ENCODE peak calls at places on chromosome 1, in four cellular contexts. L is K562, F is GM12878, S is HepG2. W is an unnamed sample.

GRCh38 chr1:176577651-176578197 is 114.7 kb downstream of the PAPPA2 start:
- DNase-seq in L (no peak), S (no peak), F (no peak), W (no peak)

GRCh38 chr1:245765241-245766000 is 610.6 kb downstream of the KIF26B start:
- DNase-seq in F (no peak), L (no peak), S (peak), W (no peak)

GRCh38 chr1:17661546-17662157 is 93.5 kb upstream of the ACTL8 start:
- DNase-seq in S (peak), F (no peak), L (peak), W (peak)

GRCh38 chr1:182971219-182971618 is 18.3 kb upstream of the SHCBP1L start:
- DNase-seq in L (no peak), F (no peak), S (no peak), W (no peak)

GRCh38 chr1:45617618-45618017 is 6.2 kb downstream of the CCDC17 start:
- DNase-seq in F (no peak), L (no peak), S (no peak), W (no peak)

GRCh38 chr1:237327061-237327460 is 285.1 kb downstream of the RYR2 start:
- DNase-seq in S (no peak), L (no peak), F (no peak), W (no peak)

GRCh38 chr1:232826318-232826717 is 21.1 kb downstream of the MAP10 start:
- DNase-seq in S (no peak), L (no peak), F (no peak), W (no peak)

GRCh38 chr1:44842763-44843655 is at the start of gene PTCH2:
- DNase-seq in L (peak), S (peak), F (no peak), W (peak)

GRCh38 chr1:41695118-41695517 is 210.6 kb upstream of the EDN2 start:
- DNase-seq in S (no peak), L (no peak), F (no peak), W (no peak)

GRCh38 chr1:243287652-243288051 is 31.8 kb downstream of the SDCCAG8 start:
- DNase-seq in F (peak), L (no peak), S (no peak), W (peak)

GRCh38 chr1:9149151-9149550 is 20.2 kb upstream of the GPR157 start:
- DNase-seq in F (no peak), L (no peak), S (no peak), W (no peak)

GRCh38 chr1:101302831-101303511 is 66.2 kb downstream of the S1PR1 start:
- DNase-seq in L (no peak), F (no peak), S (no peak), W (no peak)

GRCh38 chr1:92749024-92749634 is 35.8 kb downstream of the EVI5 start:
- DNase-seq in L (peak), F (no peak), S (peak), W (peak)

GRCh38 chr1:41245659-41246058 is 3.6 kb upstream of the SCMH1 start:
- DNase-seq in L (no peak), F (no peak), S (no peak), W (no peak)

GRCh38 chr1:245096330-245097066 is 58.3 kb upstream of the KIF26B start:
- DNase-seq in L (no peak), F (no peak), S (peak), W (no peak)

GRCh38 chr1:170192535-170192934 is 46.8 kb downstream of the NTMT2 start:
- DNase-seq in L (no peak), S (no peak), F (no peak), W (no peak)

GRCh38 chr1:36471830-36472641 is 7.9 kb upstream of the MRPS15 start:
- DNase-seq in L (no peak), S (no peak), F (no peak), W (no peak)

GRCh38 chr1:201422026-201422425 is 496 bp upstream of the TNNI1 start:
- DNase-seq in F (no peak), L (no peak), S (no peak), W (no peak)

GRCh38 chr1:53395671-53396215 is 63.5 kb upstream of the DMRTB1 start:
- DNase-seq in L (no peak), S (no peak), F (no peak), W (no peak)

GRCh38 chr1:161838885-161839284 is 72.8 kb downstream of the ATF6 start:
- DNase-seq in F (no peak), S (no peak), L (no peak), W (no peak)

GRCh38 chr1:156151093-156151688 is 2.2 kb upstream of the SEMA4A start:
- DNase-seq in S (no peak), L (no peak), F (peak), W (no peak)

GRCh38 chr1:240258910-240259309 is 167.2 kb downstream of the FMN2 start:
- DNase-seq in F (no peak), S (no peak), L (no peak), W (no peak)
- TF ChIP-seq CHD2 in F (no peak), S (no peak), L (no peak), W (no peak)

GRCh38 chr1:55399385-55399784 is 184.2 kb upstream of the USP24 start:
- DNase-seq in S (no peak), L (no peak), F (no peak), W (no peak)
- TF ChIP-seq CHD4 in S (no peak), L (no peak), F (no peak), W (no peak)

GRCh38 chr1:210816136-210816535 is 317.8 kb downstream of the KCNH1 start:
- DNase-seq in L (no peak), S (no peak), F (no peak), W (no peak)
- TF ChIP-seq CHD2 in L (no peak), S (no peak), F (no peak), W (no peak)

DNA sequence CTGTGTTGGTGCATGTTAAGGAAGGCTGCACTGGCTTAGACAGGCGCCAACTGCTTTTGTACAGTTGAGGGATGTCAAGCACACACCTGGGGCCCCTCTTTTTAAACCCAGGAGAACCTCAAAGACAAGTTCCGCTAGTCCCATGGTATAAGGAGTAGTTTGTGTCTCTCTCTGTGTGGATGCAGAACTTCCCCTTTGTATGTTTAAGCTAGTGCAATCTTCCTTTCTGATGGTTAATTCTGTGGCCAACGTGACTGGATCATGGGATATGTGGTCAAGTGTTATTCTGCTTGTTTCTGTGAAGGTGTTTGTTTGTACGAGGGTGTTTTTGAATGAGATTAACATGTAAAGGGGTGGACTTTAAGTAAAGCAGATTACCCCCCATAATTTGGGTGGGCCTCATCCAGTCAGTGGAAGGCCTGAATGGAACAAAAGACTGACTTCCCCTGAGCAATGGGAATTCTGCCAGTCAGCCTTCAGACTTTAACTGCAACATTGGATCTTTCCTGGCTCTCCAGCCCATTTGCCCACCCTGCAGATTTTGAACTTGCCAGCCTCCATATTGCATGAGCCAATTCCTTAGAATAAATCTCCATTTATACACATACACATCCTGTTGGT is 9.5 kb upstream of the DUSP10 start:
- DNase-seq in F (no peak), L (no peak), S (no peak), W (no peak)
- TF ChIP-seq CHD4 in F (no peak), L (no peak), S (no peak), W (no peak)

GRCh38 chr1:109399326-109399957 is 1.7 kb upstream of the SORT1 start:
- DNase-seq in F (no peak), S (peak), L (peak), W (peak)
- TF ChIP-seq CHD2 in F (no peak), S (no peak), L (no peak), W (no peak)

GRCh38 chr1:19960621-19961020 is 18.8 kb downstream of the PLA2G2A start:
- DNase-seq in S (no peak), F (no peak), L (no peak), W (no peak)
- TF ChIP-seq CHD4 in S (no peak), F (no peak), L (no peak), W (no peak)

GRCh38 chr1:2983706-2984398 is 37.4 kb upstream of the ACTRT2 start:
- DNase-seq in F (no peak), L (no peak), S (no peak), W (no peak)

GRCh38 chr1:2984399-2985061 is 36.7 kb upstream of the ACTRT2 start:
- DNase-seq in L (no peak), S (no peak), F (no peak), W (no peak)

GRCh38 chr1:2981981-2982614 is 39.2 kb upstream of the ACTRT2 start:
- DNase-seq in S (no peak), F (no peak), L (no peak), W (no peak)

GRCh38 chr1:2982615-2983318 is 38.5 kb upstream of the ACTRT2 start:
- DNase-seq in L (no peak), S (no peak), F (no peak), W (no peak)

DNA sequence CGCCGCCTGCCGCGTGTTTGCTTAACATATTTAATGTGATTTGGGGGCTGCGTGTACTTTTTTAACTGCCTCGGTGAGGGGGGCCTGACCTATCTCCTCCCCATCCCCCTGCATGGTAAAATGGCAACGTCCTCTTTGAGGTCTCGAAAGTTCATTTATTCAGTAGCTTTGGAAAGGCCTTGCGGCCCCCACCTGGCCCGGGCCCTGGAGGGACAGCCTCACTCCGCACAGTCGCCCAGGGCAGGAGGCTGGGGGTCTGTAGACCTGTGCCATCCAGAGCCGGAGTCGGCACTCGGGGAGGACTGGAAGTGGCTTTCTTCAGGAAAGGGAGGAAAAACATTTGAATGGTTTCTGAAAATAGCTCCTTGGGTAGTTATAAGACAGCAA is 38.0 kb upstream of the ACTRT2 start:
- DNase-seq in S (no peak), L (no peak), F (no peak), W (no peak)
- TF ChIP-seq CHD2 in S (no peak), L (no peak), F (no peak), W (no peak)

GRCh38 chr1:62318320-62318755 is 896 bp downstream of the KANK4 start:
- DNase-seq in F (no peak), L (no peak), S (no peak), W (no peak)

GRCh38 chr1:62317021-62317768 is 2.0 kb downstream of the KANK4 start:
- DNase-seq in L (no peak), F (no peak), S (no peak), W (no peak)

GRCh38 chr1:62325076-62325475 is 5.8 kb upstream of the KANK4 start:
- DNase-seq in F (no peak), L (no peak), S (peak), W (no peak)

GRCh38 chr1:62318756-62319544 is at the start of gene KANK4:
- DNase-seq in S (peak), L (no peak), F (no peak), W (no peak)

GRCh38 chr1:62321438-62321837 is 2.2 kb upstream of the KANK4 start:
- DNase-seq in S (no peak), F (no peak), L (no peak), W (peak)
- TF ChIP-seq CHD4 in S (no peak), F (no peak), L (no peak), W (no peak)

GRCh38 chr1:30414086-30414850 is 309.1 kb downstream of the MATN1 start:
- DNase-seq in S (no peak), F (no peak), L (no peak), W (no peak)
- TF ChIP-seq CHD2 in S (no peak), F (no peak), L (no peak), W (no peak)

W was measured in A549.